ENCODE peak calls at places on chromosome 19, in five cellular contexts. One of them, this sample, is unnamed.

GRCh38 chr19:22438011-22438410 is 15.9 kb upstream of the ZNF98 start:
- DNase-seq in adrenal gland: no peak
- DNase-seq in Peyer's patch: no peak
- DNase-seq in A549: no peak
- DNase-seq in CD8-positive, alpha-beta T cell: no peak
- DNase-seq in this sample: no peak

GRCh38 chr19:4375620-4376228 is 24.6 kb downstream of the SH3GL1 start:
- DNase-seq in Peyer's patch: peak; percentile 76
- DNase-seq in CD8-positive, alpha-beta T cell: no peak
- DNase-seq in A549: no peak
- DNase-seq in adrenal gland: no peak
- DNase-seq in this sample: peak; percentile 59

GRCh38 chr19:33634361-33635091 is 12.8 kb downstream of the CHST8 start:
- DNase-seq in CD8-positive, alpha-beta T cell: no peak
- DNase-seq in Peyer's patch: no peak
- DNase-seq in A549: no peak
- DNase-seq in adrenal gland: no peak
- DNase-seq in this sample: no peak

GRCh38 chr19:43432866-43433673 is 18.4 kb downstream of the TEX101 start:
- DNase-seq in CD8-positive, alpha-beta T cell: peak; percentile 48
- DNase-seq in Peyer's patch: peak; percentile 63
- DNase-seq in adrenal gland: peak; percentile 75
- DNase-seq in A549: peak; percentile 89
- DNase-seq in this sample: peak; percentile 32

GRCh38 chr19:38742296-38742695 is 2.0 kb downstream of the CAPN12 start:
- DNase-seq in adrenal gland: no peak
- DNase-seq in A549: no peak
- DNase-seq in Peyer's patch: no peak
- DNase-seq in CD8-positive, alpha-beta T cell: no peak
- DNase-seq in this sample: no peak

GRCh38 chr19:35828694-35829301 is 16.2 kb upstream of the PRODH2 start:
- DNase-seq in CD8-positive, alpha-beta T cell: no peak
- DNase-seq in A549: peak; percentile 70
- DNase-seq in Peyer's patch: no peak
- DNase-seq in adrenal gland: peak; percentile 75
- DNase-seq in this sample: peak; percentile 52

GRCh38 chr19:46614114-46614701 is 10.7 kb downstream of the PTGIR start:
- DNase-seq in Peyer's patch: peak; percentile 84
- DNase-seq in adrenal gland: peak; percentile 88
- DNase-seq in CD8-positive, alpha-beta T cell: peak; percentile 66
- DNase-seq in A549: peak; percentile 97
- DNase-seq in this sample: peak; percentile 66

GRCh38 chr19:4635763-4636135 is 3.6 kb upstream of the TNFAIP8L1 start:
- DNase-seq in adrenal gland: no peak
- DNase-seq in A549: no peak
- DNase-seq in CD8-positive, alpha-beta T cell: no peak
- DNase-seq in Peyer's patch: no peak
- DNase-seq in this sample: no peak

GRCh38 chr19:34681478-34681877 is 4.0 kb downstream of the ZNF302 start:
- DNase-seq in Peyer's patch: no peak
- DNase-seq in A549: no peak
- DNase-seq in adrenal gland: no peak
- DNase-seq in CD8-positive, alpha-beta T cell: no peak
- DNase-seq in this sample: no peak

GRCh38 chr19:35959040-35959967 is 23.1 kb downstream of the LRFN3 start:
- DNase-seq in CD8-positive, alpha-beta T cell: peak; percentile 60
- DNase-seq in A549: no peak
- DNase-seq in adrenal gland: peak; percentile 15
- DNase-seq in Peyer's patch: peak; percentile 66
- DNase-seq in this sample: no peak

GRCh38 chr19:2663920-2664571 is 38.4 kb downstream of the GNG7 start:
- DNase-seq in Peyer's patch: peak; percentile 88
- DNase-seq in adrenal gland: no peak
- DNase-seq in CD8-positive, alpha-beta T cell: no peak
- DNase-seq in A549: no peak
- DNase-seq in this sample: no peak
- TF ChIP-seq CTCF in Peyer's patch: peak; percentile 21
- TF ChIP-seq CTCF in adrenal gland: no peak
- TF ChIP-seq CTCF in CD8-positive, alpha-beta T cell: no peak
- TF ChIP-seq CTCF in A549: no peak
- TF ChIP-seq CTCF in this sample: peak; percentile 32

GRCh38 chr19:752652-753517 is 2.0 kb downstream of the MISP start:
- DNase-seq in CD8-positive, alpha-beta T cell: no peak
- DNase-seq in A549: peak; percentile 95
- DNase-seq in adrenal gland: peak; percentile 32
- DNase-seq in Peyer's patch: no peak
- DNase-seq in this sample: peak; percentile 84
- H3K27ac ChIP-seq in CD8-positive, alpha-beta T cell: no peak overlapping the region
- H3K27ac ChIP-seq in A549: peak overlapping the region; percentile 99
- H3K27ac ChIP-seq in adrenal gland: no peak overlapping the region
- H3K27ac ChIP-seq in Peyer's patch: peak overlapping the region; percentile 99
- H3K27ac ChIP-seq in this sample: peak overlapping the region; percentile 97

GRCh38 chr19:13980340-13980739 is 25.8 kb downstream of the RFX1 start:
- DNase-seq in CD8-positive, alpha-beta T cell: no peak
- DNase-seq in adrenal gland: no peak
- DNase-seq in Peyer's patch: no peak
- DNase-seq in A549: no peak
- DNase-seq in this sample: no peak
- TF ChIP-seq CTCF in CD8-positive, alpha-beta T cell: no peak
- TF ChIP-seq CTCF in adrenal gland: no peak
- TF ChIP-seq CTCF in Peyer's patch: no peak
- TF ChIP-seq CTCF in A549: no peak
- TF ChIP-seq CTCF in this sample: no peak

GRCh38 chr19:53432088-53432661 is 391 bp downstream of the ZNF761 start:
- DNase-seq in A549: no peak
- DNase-seq in adrenal gland: peak; percentile 21
- DNase-seq in CD8-positive, alpha-beta T cell: no peak
- DNase-seq in Peyer's patch: peak; percentile 18
- DNase-seq in this sample: peak; percentile 0
- H3K27ac ChIP-seq in A549: peak overlapping the region; percentile 83
- H3K27ac ChIP-seq in adrenal gland: peak overlapping the region; percentile 70
- H3K27ac ChIP-seq in CD8-positive, alpha-beta T cell: peak overlapping the region; percentile 79
- H3K27ac ChIP-seq in Peyer's patch: peak overlapping the region; percentile 79
- H3K27ac ChIP-seq in this sample: peak overlapping the region; percentile 64